ENCODE peak calls at places on chromosomes 11 and 22, in six cellular contexts. Y is endodermal cell, J is dorsolateral prefrontal cortex, F is heart right ventricle, P is RWPE1, D is right lobe of liver. O is an unnamed sample.

GRCh38 chr11:12950681-12951080 is 58.4 kb upstream of the RASSF10 start:
- DNase-seq in Y (no peak), J (no peak), F (no peak), P (no peak), D (no peak), O (no peak)

GRCh38 chr11:108063410-108063809 is 54.7 kb downstream of the CUL5 start:
- DNase-seq in Y (no peak), J (no peak), F (no peak), P (no peak), D (no peak), O (no peak)

GRCh38 chr11:132111781-132112380 is 741.5 kb downstream of the NTM start:
- DNase-seq in Y (no peak), J (no peak), F (no peak), P (peak; percentile 26), D (no peak), O (no peak)

GRCh38 chr11:60455531-60456042 is at the start of gene MS4A1:
- DNase-seq in Y (no peak), J (no peak), F (no peak), P (no peak), D (no peak), O (no peak)

GRCh38 chr11:120329556-120329955 is 4.5 kb downstream of the TLCD5 start:
- DNase-seq in Y (no peak), J (no peak), F (no peak), P (no peak), D (no peak), O (no peak)

GRCh38 chr11:66361502-66361941 is 10.0 kb downstream of the SLC29A2 start:
- DNase-seq in Y (no peak), J (no peak), F (no peak), P (no peak), D (no peak), O (no peak)

GRCh38 chr11:128480665-128481064 is 106.7 kb downstream of the ETS1 start:
- DNase-seq in Y (no peak), J (no peak), F (no peak), P (no peak), D (no peak), O (no peak)

GRCh38 chr22:31272522-31273446 is 19.5 kb downstream of the PIK3IP1 start:
- DNase-seq in Y (peak; percentile 91), J (no peak), F (peak; percentile 64), P (no peak), D (no peak), O (no peak)

GRCh38 chr11:57491371-57492061 is 24.0 kb downstream of the SLC43A1 start:
- DNase-seq in Y (peak; percentile 91), J (no peak), F (no peak), P (no peak), D (no peak), O (peak; percentile 72)

GRCh38 chr11:44914105-44914504 is 36.6 kb downstream of the TP53I11 start:
- DNase-seq in Y (no peak), J (no peak), F (no peak), P (no peak), D (no peak), O (no peak)

GRCh38 chr22:32518848-32519247 is 44.2 kb downstream of the FBXO7 start:
- DNase-seq in Y (no peak), J (no peak), F (no peak), P (no peak), D (no peak), O (no peak)

GRCh38 chr11:118629761-118630661 is 22.6 kb downstream of the PHLDB1 start:
- DNase-seq in Y (no peak), J (no peak), F (no peak), P (peak; percentile 37), D (no peak), O (no peak)

GRCh38 chr11:132064987-132065620 is 694.7 kb downstream of the NTM start:
- DNase-seq in Y (no peak), J (no peak), F (no peak), P (peak; percentile 55), D (no peak), O (no peak)

GRCh38 chr11:48044577-48044976 is 64.2 kb downstream of the PTPRJ start:
- DNase-seq in Y (no peak), J (no peak), F (peak; percentile 24), P (no peak), D (no peak), O (no peak)

GRCh38 chr22:40348025-40348658 is 1.8 kb downstream of the ADSL start:
- DNase-seq in Y (peak; percentile 77), J (peak; percentile 35), F (peak; percentile 23), P (peak; percentile 38), D (peak; percentile 43), O (no peak)

GRCh38 chr11:62910141-62910882 is 10.9 kb downstream of the CHRM1 start:
- DNase-seq in Y (no peak), J (no peak), F (no peak), P (no peak), D (no peak), O (no peak)

GRCh38 chr11:62909107-62909894 is 11.9 kb downstream of the CHRM1 start:
- DNase-seq in Y (peak; percentile 98), J (no peak), F (peak; percentile 80), P (peak; percentile 76), D (peak; percentile 54), O (peak; percentile 85)

GRCh38 chr11:62911137-62912130 is 9.7 kb downstream of the CHRM1 start:
- DNase-seq in Y (no peak), J (no peak), F (no peak), P (no peak), D (no peak), O (no peak)

GRCh38 chr11:62905927-62906531 is 15.1 kb downstream of the CHRM1 start:
- DNase-seq in Y (peak; percentile 97), J (peak; percentile 69), F (peak; percentile 81), P (peak; percentile 79), D (peak; percentile 72), O (peak; percentile 84)

DNA sequence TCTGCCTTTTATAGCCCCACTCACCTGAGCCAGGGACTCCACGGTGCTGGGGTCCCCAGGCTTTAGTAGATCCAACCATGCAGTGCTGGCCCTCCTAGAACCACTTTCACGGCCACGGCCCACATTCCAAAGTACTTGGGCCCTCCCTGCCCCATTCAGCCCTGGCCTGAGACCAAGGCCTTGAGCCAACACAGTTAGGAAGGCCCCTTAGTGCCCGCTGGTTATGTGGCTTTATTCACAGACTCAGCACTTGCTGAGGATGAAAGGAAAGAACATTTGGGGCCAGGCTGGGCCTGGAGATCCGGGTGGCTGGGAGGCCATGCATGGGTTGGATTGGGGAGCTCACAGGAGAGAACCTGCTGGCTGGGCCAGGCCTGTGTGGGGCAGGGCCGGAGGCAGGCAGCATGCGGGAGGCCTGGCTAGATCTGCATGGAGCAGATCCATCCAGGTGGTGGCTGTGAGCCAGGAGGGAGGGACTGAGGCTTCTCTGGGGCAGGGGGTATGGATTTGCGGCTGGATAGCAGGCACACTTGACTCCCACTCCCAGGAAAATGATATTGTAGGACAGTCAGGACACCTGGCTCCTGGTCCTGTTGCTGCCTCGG is 12.6 kb downstream of the CHRM1 start:
- DNase-seq in Y (no peak), J (no peak), F (no peak), P (no peak), D (no peak), O (peak; percentile 78)
- H3K27ac ChIP-seq in Y (no peak overlapping the region), J (peak overlapping the region; percentile 73), F (peak overlapping the region; percentile 26), P (no peak overlapping the region), D (no peak overlapping the region), O (peak overlapping the region; percentile 77)

GRCh38 chr22:26889794-26890193 is 232.4 kb downstream of the MIAT start:
- DNase-seq in Y (no peak), J (no peak), F (no peak), P (no peak), D (no peak), O (no peak)
- TF ChIP-seq CTCF in Y (no peak), J (no peak), F (no peak), P (no peak), D (no peak), O (no peak)

DNA sequence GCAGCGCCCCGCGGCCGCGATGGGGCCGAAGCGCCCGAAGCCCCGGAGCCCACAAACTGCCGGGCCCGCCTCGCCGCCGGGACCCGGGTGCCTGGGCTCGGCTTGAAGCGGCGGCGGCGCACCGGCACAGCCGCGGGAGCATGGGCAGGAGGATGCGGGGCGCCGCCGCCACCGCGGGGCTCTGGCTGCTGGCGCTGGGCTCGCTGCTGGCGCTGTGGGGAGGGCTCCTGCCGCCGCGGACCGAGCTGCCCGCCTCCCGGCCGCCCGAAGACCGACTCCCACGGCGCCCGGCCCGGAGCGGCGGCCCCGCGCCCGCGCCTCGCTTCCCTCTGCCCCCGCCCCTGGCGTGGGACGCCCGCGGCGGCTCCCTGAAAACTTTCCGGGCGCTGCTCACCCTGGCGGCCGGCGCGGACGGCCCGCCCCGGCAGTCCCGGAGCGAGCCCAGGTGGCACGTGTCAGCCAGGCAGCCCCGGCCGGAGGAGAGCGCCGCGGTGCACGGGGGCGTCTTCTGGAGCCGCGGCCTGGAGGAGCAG is 303 bp downstream of the FJX1 start:
- DNase-seq in Y (peak; percentile 84), J (no peak), F (peak; percentile 12), P (peak; percentile 55), D (peak; percentile 49), O (peak; percentile 71)
- H3K27ac ChIP-seq in Y (peak overlapping the region; percentile 84), J (peak overlapping the region; percentile 86), F (peak overlapping the region; percentile 88), P (peak overlapping the region; percentile 99), D (peak overlapping the region; percentile 83), O (peak overlapping the region; percentile 58)

DNA sequence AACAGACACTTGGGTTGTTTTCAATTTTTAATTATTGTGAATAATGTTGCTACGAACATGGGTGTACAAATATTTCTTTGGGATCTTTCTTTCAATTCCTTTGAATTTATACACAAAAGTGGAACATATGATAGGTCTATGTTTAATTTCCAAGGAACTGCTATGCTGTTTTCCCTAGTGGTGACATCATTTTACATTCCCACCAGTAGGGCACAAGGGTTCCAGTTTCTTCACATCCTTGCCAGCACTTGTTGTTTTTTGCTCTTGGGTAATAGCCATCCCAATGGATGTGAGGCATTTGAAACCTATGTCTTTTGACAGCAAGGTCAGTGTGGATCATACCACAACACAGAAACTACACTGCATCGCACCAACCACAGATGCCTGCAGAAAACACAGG is 41.8 kb upstream of the SCN3B start:
- DNase-seq in Y (no peak), J (no peak), F (no peak), P (no peak), D (no peak), O (no peak)
- TF ChIP-seq CTCF in Y (peak; percentile 65), J (no peak), F (no peak), P (no peak), D (no peak), O (no peak)

GRCh38 chr11:85898456-85898855 is 43.3 kb downstream of the CCDC83 start:
- DNase-seq in Y (no peak), J (no peak), F (no peak), P (no peak), D (no peak), O (no peak)
- H3K27ac ChIP-seq in Y (no peak overlapping the region), J (no peak overlapping the region), F (no peak overlapping the region), P (no peak overlapping the region), D (no peak overlapping the region), O (no peak overlapping the region)

DNA sequence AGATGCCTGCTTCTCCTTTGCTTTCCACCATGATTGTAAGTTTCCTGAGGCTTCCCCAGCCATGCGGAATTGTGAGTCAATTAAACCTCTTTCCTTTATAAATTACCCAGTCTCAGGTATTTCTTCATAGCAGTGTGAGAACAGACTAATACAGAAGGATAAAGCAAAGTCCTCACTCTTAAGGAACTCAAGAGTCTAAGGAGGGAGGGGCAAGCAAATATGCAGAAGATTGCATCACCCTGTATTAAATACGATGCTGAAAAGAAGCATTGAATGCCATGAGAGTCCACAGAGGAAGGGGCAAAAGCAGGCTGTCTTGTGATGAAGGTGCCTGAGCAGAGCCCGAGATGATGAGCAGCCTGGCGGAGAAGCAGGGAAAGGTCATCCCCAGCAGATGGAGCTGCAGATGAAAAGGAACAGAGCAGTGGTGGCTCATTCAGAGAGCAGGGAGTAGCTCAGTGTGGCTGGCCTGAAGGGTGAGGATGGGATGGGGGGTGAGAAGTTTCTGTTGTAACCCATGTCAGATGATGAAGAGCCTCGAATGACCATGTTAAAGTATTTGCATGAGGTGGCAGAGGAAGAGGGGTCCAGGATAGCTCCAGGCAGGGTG is 6.3 kb upstream of the IZUMO1R start:
- DNase-seq in Y (peak; percentile 73), J (no peak), F (no peak), P (no peak), D (no peak), O (no peak)
- TF ChIP-seq CTCF in Y (peak; percentile 66), J (no peak), F (no peak), P (no peak), D (no peak), O (no peak)